ENCODE peak calls at places on chromosomes 1 and 21, in six cellular contexts. X, C, D, O, N and S are unnamed samples. For H3K27me3 and H3K4me1, the result is how much of the 10 kb centered on the place peaks cover.

GRCh38 chr1:185373813-185374524 is 56.9 kb upstream of the IVNS1ABP start:
- DNase-seq in X (no peak), C (no peak), D (peak), O (peak), N (no peak), S (no peak)

GRCh38 chr1:209989525-209989924 is 51.5 kb downstream of the SYT14 start:
- DNase-seq in X (no peak), C (no peak), D (peak), O (peak), N (peak), S (no peak)

GRCh38 chr1:147167361-147167760 is 4.9 kb downstream of the PRKAB2 start:
- DNase-seq in X (peak), C (no peak), D (peak), O (peak), N (no peak), S (peak)

GRCh38 chr1:76640092-76640491 is 227.2 kb upstream of the ST6GALNAC5 start:
- DNase-seq in X (peak), C (no peak), D (peak), O (peak), N (no peak), S (peak)

GRCh38 chr1:74971982-74972381 is 162.2 kb upstream of the LHX8 start:
- DNase-seq in X (no peak), C (no peak), D (no peak), O (no peak), N (no peak), S (no peak)

GRCh38 chr1:20083178-20083944 is 13.4 kb downstream of the PLA2G5 start:
- DNase-seq in X (no peak), C (no peak), D (no peak), O (no peak), N (no peak), S (no peak)

GRCh38 chr21:34338226-34338625 is 25.6 kb upstream of the KCNE2 start:
- DNase-seq in X (no peak), C (no peak), D (no peak), O (no peak), N (no peak), S (no peak)

GRCh38 chr1:83548311-83548710 is 450.6 kb downstream of the TTLL7 start:
- DNase-seq in X (no peak), C (no peak), D (no peak), O (no peak), N (no peak), S (no peak)

GRCh38 chr1:209349372-209350324 is 233.9 kb upstream of the CAMK1G start:
- DNase-seq in X (no peak), C (no peak), D (no peak), O (peak), N (no peak), S (no peak)

GRCh38 chr1:178532392-178532791 is 19.5 kb downstream of the TEX35 start:
- DNase-seq in X (peak), C (peak), D (peak), O (peak), N (peak), S (peak)

GRCh38 chr1:198156111-198156744 is 570 bp upstream of the NEK7 start:
- DNase-seq in X (peak), C (no peak), D (peak), O (peak), N (peak), S (peak)

GRCh38 chr1:228045871-228046270 is 36.6 kb upstream of the ARF1 start:
- DNase-seq in X (no peak), C (peak), D (no peak), O (no peak), N (no peak), S (no peak)

GRCh38 chr1:232547938-232548484 is 81.9 kb downstream of the SIPA1L2 start:
- DNase-seq in X (no peak), C (no peak), D (no peak), O (peak), N (no peak), S (no peak)

GRCh38 chr1:185652348-185652747 is 81.8 kb upstream of the HMCN1 start:
- DNase-seq in X (peak), C (no peak), D (no peak), O (no peak), N (no peak), S (no peak)

GRCh38 chr1:31707711-31708110 is 3.9 kb upstream of the COL16A1 start:
- DNase-seq in X (no peak), C (no peak), D (peak), O (peak), N (no peak), S (no peak)

GRCh38 chr1:165355977-165356811 is at the start of gene LMX1A:
- DNase-seq in X (no peak), C (no peak), D (peak), O (no peak), N (no peak), S (no peak)

GRCh38 chr1:111253876-111254275 is 26.4 kb downstream of the CHI3L2 start:
- DNase-seq in X (no peak), C (no peak), D (no peak), O (no peak), N (no peak), S (no peak)

GRCh38 chr1:226967665-226968064 is 27.6 kb downstream of the COQ8A start:
- DNase-seq in X (no peak), C (peak), D (peak), O (peak), N (no peak), S (peak)

GRCh38 chr1:23196627-23197328 is 20.5 kb downstream of the HTR1D start:
- DNase-seq in X (peak), C (no peak), D (peak), O (peak), N (no peak), S (peak)

GRCh38 chr1:228691926-228692325 is 43.4 kb upstream of the RHOU start:
- DNase-seq in X (peak), C (no peak), D (peak), O (peak), N (peak), S (peak)

GRCh38 chr1:27296773-27297214 is 25.2 kb upstream of the TMEM222 start:
- DNase-seq in X (peak), C (peak), D (no peak), O (peak), N (peak), S (peak)

GRCh38 chr1:233714631-233715217 is 100.8 kb downstream of the KCNK1 start:
- DNase-seq in X (no peak), C (no peak), D (no peak), O (no peak), N (no peak), S (no peak)

GRCh38 chr1:64268653-64269557 is 65.5 kb downstream of the UBE2U start:
- DNase-seq in X (peak), C (peak), D (peak), O (peak), N (peak), S (peak)

GRCh38 chr1:22228074-22228473 is 85.2 kb upstream of the WNT4 start:
- DNase-seq in X (no peak), C (no peak), D (no peak), O (no peak), N (no peak), S (no peak)

GRCh38 chr1:95043141-95043980 is 29.4 kb downstream of the ALG14 start:
- DNase-seq in X (peak), C (peak), D (peak), O (peak), N (peak), S (no peak)

DNA sequence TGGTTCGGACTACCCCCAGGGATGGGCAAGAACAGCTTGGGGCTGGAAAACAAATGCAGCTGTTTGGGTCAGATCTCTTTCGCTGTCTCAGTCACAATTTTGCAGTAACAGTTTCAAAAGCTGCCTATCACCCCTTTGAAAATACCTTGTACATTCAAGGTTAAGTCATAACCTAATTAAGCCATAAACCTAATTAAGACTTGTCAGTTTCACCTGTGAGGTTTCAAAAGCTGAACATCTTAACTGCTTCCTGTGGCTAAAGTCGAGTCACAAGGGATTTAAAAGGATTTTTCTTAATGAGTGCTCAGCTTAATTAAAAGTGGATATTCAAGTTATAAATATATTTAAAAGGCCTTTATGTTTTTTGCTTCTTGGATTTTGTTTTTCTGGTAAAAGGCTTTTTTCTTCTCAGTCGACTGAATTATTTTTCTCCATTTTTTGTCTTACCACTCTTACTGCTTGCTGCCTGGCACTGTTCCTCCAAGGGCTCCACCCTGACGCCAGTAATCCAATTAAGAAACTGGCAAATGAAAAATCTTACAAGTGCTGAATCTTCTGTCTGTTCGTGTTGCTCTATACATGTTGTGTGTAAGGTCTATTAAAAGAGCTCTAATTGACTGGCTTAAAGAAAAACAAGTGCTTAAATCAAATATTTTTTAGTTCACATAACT is 31.3 kb downstream of the CBR1 start:
- DNase-seq in X (no peak), C (no peak), D (no peak), O (no peak), N (no peak), S (no peak)
- H3K27me3 ChIP-seq in X (under half), C (under half), D (under half), O (under half), N (under half), S (under half)

GRCh38 chr21:18387994-18388393 is 15.6 kb downstream of the TMPRSS15 start:
- DNase-seq in X (no peak), C (no peak), D (no peak), O (no peak), N (no peak), S (no peak)
- TF ChIP-seq CTCF in X (no peak), C (no peak), D (no peak), O (no peak), N (no peak), S (peak)

GRCh38 chr1:39849203-39849602 is 34.1 kb downstream of the TRIT1 start:
- DNase-seq in X (no peak), C (no peak), D (no peak), O (peak), N (no peak), S (no peak)
- H3K4me1 ChIP-seq in X (under half), C (under half), D (under half), O (under half), N (under half), S (under half)

GRCh38 chr21:45919593-45919992 is 62.0 kb upstream of the COL6A1 start:
- DNase-seq in X (no peak), C (no peak), D (no peak), O (no peak), N (no peak), S (no peak)

GRCh38 chr21:45921917-45922316 is 59.7 kb upstream of the COL6A1 start:
- DNase-seq in X (no peak), C (no peak), D (no peak), O (no peak), N (peak), S (no peak)

GRCh38 chr21:45923146-45923545 is 58.4 kb upstream of the COL6A1 start:
- DNase-seq in X (peak), C (peak), D (peak), O (peak), N (peak), S (no peak)

GRCh38 chr21:45920824-45921600 is 60.6 kb upstream of the COL6A1 start:
- DNase-seq in X (no peak), C (no peak), D (no peak), O (peak), N (no peak), S (no peak)

DNA sequence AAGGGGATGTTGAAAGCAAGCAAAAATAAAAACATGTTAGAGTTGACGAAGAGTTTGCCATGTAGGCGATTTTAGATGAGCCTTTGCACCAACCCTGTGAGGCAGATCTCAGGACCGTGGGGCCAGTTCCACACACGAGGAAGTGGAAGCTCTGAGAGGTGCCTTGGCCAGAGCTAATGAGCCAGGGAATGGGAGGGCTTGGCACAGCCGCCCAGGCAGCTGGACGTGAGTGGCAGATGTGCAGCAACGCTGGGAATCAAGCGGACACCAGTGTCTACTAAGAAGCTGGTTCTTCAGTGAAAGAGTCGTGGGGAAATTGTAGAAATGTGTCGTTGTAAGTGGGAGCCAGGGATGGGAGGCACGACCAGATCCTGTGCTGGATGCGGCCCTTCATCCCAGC is 58.9 kb upstream of the COL6A1 start:
- DNase-seq in X (no peak), C (no peak), D (no peak), O (no peak), N (no peak), S (no peak)
- H3K27me3 ChIP-seq in X (under half), C (under half), D (under half), O (under half), N (under half), S (under half)

GRCh38 chr1:206796984-206797402 is 24.7 kb upstream of the IL10 start:
- DNase-seq in X (no peak), C (no peak), D (no peak), O (no peak), N (no peak), S (no peak)

GRCh38 chr1:206799311-206799710 is 27.0 kb upstream of the IL10 start:
- DNase-seq in X (no peak), C (no peak), D (no peak), O (no peak), N (no peak), S (no peak)

GRCh38 chr1:206797534-206798383 is 25.5 kb upstream of the IL10 start:
- DNase-seq in X (no peak), C (no peak), D (no peak), O (no peak), N (peak), S (no peak)

GRCh38 chr1:206800411-206800810 is 28.1 kb upstream of the IL10 start:
- DNase-seq in X (no peak), C (no peak), D (peak), O (no peak), N (no peak), S (peak)

DNA sequence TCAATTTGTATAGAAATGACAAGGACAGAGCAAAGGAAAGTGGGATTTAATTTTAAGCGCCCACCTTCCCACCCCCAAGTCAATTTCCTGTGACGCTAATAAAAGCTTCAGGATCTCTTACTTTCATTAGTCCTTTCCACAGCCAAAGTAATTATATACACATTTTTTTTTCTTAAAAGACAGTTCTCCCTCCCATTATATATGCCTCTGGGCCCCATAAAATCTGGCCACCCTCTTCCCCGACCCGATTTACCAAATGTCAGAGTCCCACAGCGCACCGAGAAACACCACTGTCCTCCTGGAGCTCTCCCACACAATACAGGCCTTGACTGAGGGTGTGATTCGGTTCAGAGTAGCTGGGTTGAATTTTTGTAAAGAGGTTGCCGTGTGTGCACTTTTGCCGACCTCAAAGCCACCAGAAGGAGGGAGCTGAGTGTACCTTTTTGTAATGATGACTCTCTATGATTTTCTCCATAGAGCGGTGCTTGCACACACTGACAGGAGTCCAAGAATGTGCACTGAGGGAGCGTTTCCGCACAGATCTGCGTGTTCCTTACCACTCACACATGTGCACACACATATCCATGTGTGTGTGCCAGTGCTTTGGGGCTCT is 26.2 kb upstream of the IL10 start:
- DNase-seq in X (no peak), C (no peak), D (no peak), O (no peak), N (no peak), S (no peak)
- TF ChIP-seq CTCF in X (no peak), C (no peak), D (no peak), O (no peak), N (no peak), S (no peak)

DNA sequence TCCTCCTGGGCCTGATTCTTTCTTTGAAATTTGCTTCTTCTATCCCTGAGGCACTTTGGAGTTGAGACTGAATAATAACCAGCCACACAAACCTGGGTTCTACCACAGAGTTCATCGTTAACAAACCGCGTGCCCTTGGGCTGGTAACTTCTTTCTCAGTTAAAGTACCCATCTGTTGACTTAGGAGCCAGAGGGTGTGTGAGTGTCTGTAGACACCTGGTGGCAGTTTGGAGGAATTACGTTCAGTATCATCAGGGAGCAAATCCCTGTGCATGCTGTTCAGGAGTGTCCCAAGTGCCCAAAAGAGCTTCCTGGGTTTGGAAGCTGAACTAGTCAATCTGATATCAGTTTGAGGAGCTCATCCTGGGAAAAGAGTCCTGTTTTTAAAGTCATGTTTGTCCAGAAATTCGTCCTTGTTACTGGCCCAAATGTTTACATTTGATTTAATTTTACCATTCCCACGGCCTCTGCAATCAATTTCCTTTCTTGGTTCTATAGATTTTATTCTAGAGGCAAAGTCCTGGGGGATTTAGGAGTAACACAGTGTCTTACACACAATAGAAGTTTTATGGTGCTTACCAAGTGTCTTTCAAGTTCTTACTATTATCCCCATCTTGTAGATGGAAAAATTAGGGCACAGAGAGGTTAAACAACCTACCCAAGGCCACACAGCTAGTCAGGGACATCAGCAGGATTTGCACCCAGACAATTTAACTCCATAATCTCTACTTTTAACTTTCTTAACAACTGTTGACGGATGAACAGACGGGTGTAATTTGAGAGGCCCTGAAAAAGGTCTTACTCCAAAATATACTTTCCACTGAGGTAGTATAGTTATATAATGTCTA is 26.7 kb upstream of the RPTN start:
- DNase-seq in X (peak), C (no peak), D (peak), O (peak), N (no peak), S (peak)
- H3K4me1 ChIP-seq in X (under half), C (under half), D (half or more), O (under half), N (under half), S (under half)

GRCh38 chr1:204760350-204761134 is 75.0 kb upstream of the LRRN2 start:
- DNase-seq in X (no peak), C (no peak), D (no peak), O (peak), N (no peak), S (no peak)

GRCh38 chr1:204758601-204759000 is 73.1 kb upstream of the LRRN2 start:
- DNase-seq in X (no peak), C (no peak), D (no peak), O (no peak), N (no peak), S (no peak)

GRCh38 chr1:204763773-204764427 is 78.4 kb upstream of the LRRN2 start:
- DNase-seq in X (peak), C (peak), D (peak), O (peak), N (peak), S (peak)
- H3K27me3 ChIP-seq in X (under half), C (under half), D (under half), O (under half), N (under half), S (half or more)

GRCh38 chr1:41811978-41812852 is 106.5 kb downstream of the HIVEP3 start:
- DNase-seq in X (peak), C (no peak), D (peak), O (peak), N (peak), S (peak)
- TF ChIP-seq CTCF in X (peak), C (no peak), D (peak), O (peak), N (peak), S (peak)

GRCh38 chr1:234983554-234983911 is 145.1 kb downstream of the TOMM20 start:
- DNase-seq in X (no peak), C (peak), D (no peak), O (no peak), N (no peak), S (no peak)

GRCh38 chr1:234986750-234987414 is 141.8 kb downstream of the TOMM20 start:
- DNase-seq in X (no peak), C (peak), D (peak), O (no peak), N (no peak), S (no peak)

GRCh38 chr1:234985007-234985370 is 143.6 kb downstream of the TOMM20 start:
- DNase-seq in X (no peak), C (peak), D (no peak), O (no peak), N (no peak), S (no peak)

GRCh38 chr1:234987415-234988159 is 141.1 kb downstream of the TOMM20 start:
- DNase-seq in X (no peak), C (peak), D (peak), O (peak), N (peak), S (no peak)

DNA sequence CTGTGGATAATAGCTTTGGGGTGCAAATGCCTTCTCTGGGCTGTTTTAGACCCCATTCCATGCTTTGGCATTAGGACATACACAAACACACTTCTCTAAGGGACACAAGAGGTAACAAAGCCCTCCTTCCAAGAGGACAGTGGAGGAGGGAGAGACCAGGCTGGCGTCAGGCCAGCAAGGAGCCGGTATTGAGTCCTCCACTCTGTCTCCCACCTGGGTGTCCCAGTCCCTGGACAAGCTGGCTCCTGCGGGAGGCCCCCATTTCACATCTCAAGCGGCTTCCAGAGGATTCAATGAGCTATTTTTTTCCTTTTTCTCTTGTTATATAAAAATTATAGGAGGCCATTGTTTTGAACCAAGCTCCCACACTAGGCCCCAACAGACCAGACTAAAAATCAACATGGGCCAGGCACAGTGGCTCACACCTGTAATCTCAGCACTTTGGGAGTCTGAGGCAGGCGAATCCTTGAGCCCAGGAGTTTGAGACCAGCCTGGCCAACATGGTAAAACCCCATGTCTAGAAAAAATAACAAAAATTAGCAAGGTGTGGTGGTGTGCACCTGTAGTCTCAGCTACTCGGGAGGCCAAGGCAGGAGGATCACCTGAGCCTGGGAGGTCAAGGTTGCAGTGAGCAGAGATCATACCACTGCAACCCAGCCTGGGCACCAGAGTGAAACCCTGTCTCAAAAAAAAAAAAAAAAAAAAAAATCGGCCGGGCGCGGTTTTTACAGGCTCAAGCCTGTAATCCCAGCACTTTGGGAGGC is 142.9 kb downstream of the TOMM20 start:
- DNase-seq in X (no peak), C (peak), D (no peak), O (no peak), N (no peak), S (no peak)
- H3K4me1 ChIP-seq in X (under half), C (half or more), D (under half), O (under half), N (under half), S (under half)